ENCODE peak calls at places on chromosomes 4 and X, in four cellular contexts. J is A549, V is IMR-90, Y is K562. C is an unnamed sample.

GRCh38 chr4:4325321-4325720 is 35.3 kb downstream of the ZBTB49 start:
- DNase-seq in J (no peak), V (no peak), Y (no peak), C (no peak)

GRCh38 chr4:137524642-137525384 is 7.5 kb downstream of the PCDH18 start:
- DNase-seq in J (no peak), V (peak), Y (no peak), C (no peak)

GRCh38 chr4:180057198-180057821 is 2185.9 kb upstream of the TENM3 start:
- DNase-seq in V (no peak), Y (no peak), J (peak), C (no peak)

GRCh38 chrX:68865300-68865699 is 36.5 kb downstream of the EFNB1 start:
- DNase-seq in V (no peak), J (no peak), Y (no peak), C (no peak)

GRCh38 chr4:138439143-138439581 is 197.0 kb upstream of the SLC7A11 start:
- DNase-seq in J (no peak), Y (no peak), V (peak), C (no peak)

GRCh38 chr4:18051281-18051680 is 29.7 kb upstream of the LCORL start:
- DNase-seq in Y (no peak), V (peak), J (no peak), C (no peak)

GRCh38 chr4:7330031-7330596 is 104.6 kb downstream of the PSAPL1 start:
- DNase-seq in J (no peak), Y (no peak), V (no peak), C (no peak)

GRCh38 chr4:152536545-152537182 is 772 bp upstream of the FBXW7 start:
- DNase-seq in J (peak), Y (peak), V (peak), C (no peak)

DNA sequence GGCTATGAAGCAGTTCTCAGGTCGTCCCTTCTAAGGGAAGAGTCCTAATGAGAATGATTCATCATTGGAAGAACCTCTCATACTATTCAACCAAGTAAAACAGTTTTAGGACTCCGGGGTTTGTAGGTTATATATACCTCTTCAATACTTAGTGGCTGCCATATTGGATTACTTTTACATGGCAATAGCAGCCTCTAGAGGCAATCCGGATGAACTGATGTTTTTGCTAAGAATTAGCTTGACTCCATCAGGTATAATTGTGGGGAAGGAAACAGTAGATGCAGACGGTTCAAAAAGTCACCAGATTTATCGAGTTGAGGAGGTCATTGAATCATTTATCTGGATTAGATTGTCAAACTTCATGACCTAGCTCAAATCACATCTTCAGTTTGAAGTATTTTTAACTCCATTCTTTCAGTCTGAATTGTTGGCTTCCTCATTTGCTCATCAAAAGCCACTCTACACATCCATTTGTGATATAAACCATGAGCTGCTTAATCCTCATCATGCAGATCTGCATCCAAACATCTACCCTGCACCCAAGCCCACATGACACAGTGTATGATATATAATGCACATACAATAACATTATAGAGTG is 28.4 kb downstream of the GUCY1B1 start:
- DNase-seq in Y (no peak), J (peak), V (peak), C (peak)
- TF ChIP-seq RFX5 in Y (no peak), J (no peak), V (no peak), C (no peak)

DNA sequence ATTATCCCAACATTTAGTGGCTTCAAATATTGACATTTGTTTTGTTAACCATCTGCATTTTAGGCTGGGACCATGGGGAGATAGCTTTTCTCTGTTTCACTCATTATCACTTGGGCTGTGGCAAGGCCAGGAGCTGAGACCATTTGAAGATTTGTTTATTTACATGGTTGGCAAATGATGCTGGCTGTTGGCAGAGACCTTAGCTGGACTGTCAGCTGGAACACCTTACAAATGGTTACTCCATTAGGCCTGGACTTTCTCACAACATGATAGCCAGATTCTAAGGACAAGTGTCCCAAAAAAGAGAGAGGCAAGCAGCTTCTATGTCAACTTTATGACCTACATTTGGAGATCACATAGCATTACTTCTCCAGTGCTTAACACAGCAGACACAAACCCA is 130.4 kb downstream of the INPP4B start:
- DNase-seq in J (no peak), V (no peak), Y (no peak), C (no peak)
- TF ChIP-seq ELK1 in J (no peak), V (no peak), Y (no peak), C (no peak)

GRCh38 chr4:125352521-125352920 is 37.8 kb downstream of the FAT4 start:
- DNase-seq in Y (no peak), J (no peak), V (no peak), C (no peak)
- TF ChIP-seq RFX5 in Y (no peak), J (no peak), V (no peak), C (no peak)

DNA sequence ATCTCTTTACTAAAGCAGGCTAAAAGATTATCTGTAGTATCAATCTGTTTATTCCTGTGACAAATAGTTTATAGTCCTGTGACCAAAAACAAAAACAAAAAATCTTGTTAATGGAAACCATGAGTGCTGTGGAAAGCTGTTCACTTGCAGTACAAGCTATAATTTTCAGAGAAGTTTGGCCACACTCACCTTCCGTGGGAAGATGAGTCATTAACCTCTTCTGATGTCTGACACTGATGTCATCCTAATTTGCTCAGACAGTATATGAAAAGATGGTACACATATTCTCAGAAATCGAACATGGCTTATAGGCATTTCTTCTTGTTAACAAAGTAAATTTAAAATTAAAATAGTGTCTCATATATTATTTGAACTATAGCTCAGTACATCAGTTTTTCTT is 19.9 kb upstream of the ENPP6 start:
- DNase-seq in Y (no peak), V (no peak), J (no peak), C (no peak)
- TF ChIP-seq ELK1 in Y (no peak), V (no peak), J (no peak), C (no peak)

DNA sequence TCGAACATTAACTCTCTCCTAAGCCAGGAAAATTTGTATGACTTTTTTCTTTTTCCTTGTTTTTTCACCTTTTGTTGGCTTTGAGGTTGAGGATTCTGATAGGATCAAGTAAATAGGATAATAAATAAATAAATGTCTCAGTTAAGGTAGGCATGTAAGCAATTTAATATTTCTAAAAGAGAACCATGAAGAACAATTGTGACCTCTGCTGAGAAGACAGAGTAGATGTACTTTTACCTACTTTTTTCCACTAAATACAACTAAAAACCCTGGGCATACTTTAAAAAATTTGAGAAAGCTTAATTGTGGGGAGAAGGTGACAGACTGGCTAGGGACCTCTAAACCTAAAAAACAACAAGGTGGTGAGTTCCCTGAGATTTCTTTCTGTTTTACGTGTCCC is 31.6 kb upstream of the CLNK start:
- DNase-seq in V (no peak), J (no peak), Y (no peak), C (no peak)
- TF ChIP-seq RFX5 in V (no peak), J (no peak), Y (no peak), C (no peak)

DNA sequence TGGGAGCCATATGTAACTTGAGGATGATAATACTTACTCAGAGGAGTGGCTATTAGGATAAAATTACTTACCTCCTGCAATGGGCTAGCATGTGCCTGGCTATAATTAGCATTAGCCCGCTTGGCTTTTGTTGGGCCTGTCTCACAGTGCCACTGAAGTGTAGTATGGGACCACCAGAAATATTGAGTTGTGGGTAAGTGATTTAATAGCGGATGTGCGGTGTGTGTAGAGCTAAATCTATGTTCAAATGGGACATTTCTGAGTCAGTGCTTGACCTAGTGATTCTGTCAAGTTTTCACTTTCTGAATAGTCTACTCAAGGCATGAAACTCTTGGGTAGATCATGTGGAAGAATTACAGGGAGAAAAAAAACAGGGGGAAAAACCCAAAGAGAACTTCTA is 3.5 kb upstream of the CLNK start:
- DNase-seq in V (no peak), Y (no peak), J (no peak), C (peak)
- TF ChIP-seq ELK1 in V (no peak), Y (no peak), J (no peak), C (no peak)

GRCh38 chr4:993111-994029 is at the start of gene SLC26A1:
- DNase-seq in Y (peak), V (no peak), J (peak), C (no peak)
- TF ChIP-seq RFX5 in Y (no peak), V (no peak), J (no peak), C (no peak)

DNA sequence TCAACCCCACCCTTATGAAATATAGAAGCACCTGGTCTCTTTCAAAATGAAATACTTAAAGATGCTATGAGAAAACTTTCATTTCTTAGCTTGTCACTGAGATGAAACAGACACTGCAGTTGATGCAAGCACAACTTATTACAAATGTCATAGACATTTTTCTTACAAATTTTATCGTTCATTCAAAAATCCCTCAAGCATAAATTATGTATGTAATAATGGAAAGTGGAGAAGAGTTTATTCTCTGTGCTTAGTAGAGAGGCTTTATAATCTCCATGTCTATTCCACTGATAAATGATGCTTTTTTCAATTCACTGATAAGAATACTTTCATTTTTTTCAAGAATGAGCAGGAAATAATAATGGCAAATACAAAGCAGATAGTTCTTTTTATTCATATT is 1943.9 kb upstream of the IGFBP7 start:
- DNase-seq in V (no peak), Y (no peak), J (no peak), C (no peak)
- TF ChIP-seq ELK1 in V (no peak), Y (no peak), J (no peak), C (no peak)

GRCh38 chr4:39814403-39815185 is 116.7 kb downstream of the UBE2K start:
- DNase-seq in V (peak), Y (no peak), J (peak), C (no peak)

GRCh38 chr4:39823193-39823592 is 125.3 kb downstream of the UBE2K start:
- DNase-seq in J (no peak), V (peak), Y (no peak), C (no peak)

GRCh38 chr4:39821951-39822350 is 124.0 kb downstream of the UBE2K start:
- DNase-seq in J (no peak), V (no peak), Y (no peak), C (no peak)

GRCh38 chr4:39820186-39820585 is 122.2 kb downstream of the UBE2K start:
- DNase-seq in V (no peak), Y (no peak), J (no peak), C (no peak)

GRCh38 chr4:39818646-39819045 is 120.7 kb downstream of the UBE2K start:
- DNase-seq in V (no peak), Y (no peak), J (no peak), C (no peak)
- TF ChIP-seq RFX5 in V (no peak), Y (no peak), J (no peak), C (no peak)